ENCODE peak calls at places on chromosomes 2 and 18, in six cellular contexts. One of them, this sample, is unnamed. For H3K4me1, the result is how much of the 10 kb centered on the place peaks cover.

GRCh38 chr2:45968946-45969584 is 317.6 kb downstream of the PRKCE start:
- DNase-seq in HCT116: no peak
- DNase-seq in CD8-positive, alpha-beta T cell: no peak
- DNase-seq in endodermal cell: no peak
- DNase-seq in PC-3: no peak
- DNase-seq in sigmoid colon: peak
- DNase-seq in this sample: no peak

GRCh38 chr18:62807406-62807805 is 92.1 kb downstream of the PHLPP1 start:
- DNase-seq in CD8-positive, alpha-beta T cell: no peak
- DNase-seq in sigmoid colon: no peak
- DNase-seq in endodermal cell: no peak
- DNase-seq in PC-3: no peak
- DNase-seq in HCT116: no peak
- DNase-seq in this sample: no peak

GRCh38 chr18:75008186-75008585 is 200.8 kb downstream of the PTGR3 start:
- DNase-seq in HCT116: no peak
- DNase-seq in endodermal cell: no peak
- DNase-seq in PC-3: no peak
- DNase-seq in CD8-positive, alpha-beta T cell: no peak
- DNase-seq in sigmoid colon: no peak
- DNase-seq in this sample: no peak

GRCh38 chr2:105329197-105329554 is 359 bp downstream of the TGFBRAP1 start:
- DNase-seq in endodermal cell: peak
- DNase-seq in HCT116: no peak
- DNase-seq in sigmoid colon: peak
- DNase-seq in PC-3: no peak
- DNase-seq in CD8-positive, alpha-beta T cell: no peak
- DNase-seq in this sample: no peak

GRCh38 chr2:215729985-215730620 is 283.2 kb downstream of the MREG start:
- DNase-seq in HCT116: no peak
- DNase-seq in PC-3: no peak
- DNase-seq in sigmoid colon: no peak
- DNase-seq in endodermal cell: no peak
- DNase-seq in CD8-positive, alpha-beta T cell: no peak
- DNase-seq in this sample: no peak

GRCh38 chr2:230865766-230866703 is 1.3 kb downstream of the ITM2C start:
- DNase-seq in endodermal cell: peak
- DNase-seq in CD8-positive, alpha-beta T cell: no peak
- DNase-seq in sigmoid colon: no peak
- DNase-seq in HCT116: no peak
- DNase-seq in PC-3: peak
- DNase-seq in this sample: peak

GRCh38 chr18:59386909-59387515 is 27.9 kb upstream of the LMAN1 start:
- DNase-seq in CD8-positive, alpha-beta T cell: no peak
- DNase-seq in sigmoid colon: no peak
- DNase-seq in endodermal cell: peak
- DNase-seq in PC-3: no peak
- DNase-seq in HCT116: no peak
- DNase-seq in this sample: no peak

GRCh38 chr18:79396431-79397287 is 929 bp downstream of the NFATC1 start:
- DNase-seq in sigmoid colon: peak
- DNase-seq in HCT116: no peak
- DNase-seq in PC-3: peak
- DNase-seq in CD8-positive, alpha-beta T cell: no peak
- DNase-seq in endodermal cell: peak
- DNase-seq in this sample: no peak

GRCh38 chr2:228658998-228659397 is 477.5 kb upstream of the SPHKAP start:
- DNase-seq in sigmoid colon: no peak
- DNase-seq in CD8-positive, alpha-beta T cell: no peak
- DNase-seq in endodermal cell: no peak
- DNase-seq in PC-3: peak
- DNase-seq in HCT116: no peak
- DNase-seq in this sample: no peak

GRCh38 chr18:56043691-56044090 is 455.7 kb upstream of the TCF4 start:
- DNase-seq in PC-3: no peak
- DNase-seq in HCT116: no peak
- DNase-seq in endodermal cell: peak
- DNase-seq in CD8-positive, alpha-beta T cell: no peak
- DNase-seq in sigmoid colon: peak
- DNase-seq in this sample: no peak

GRCh38 chr2:96665083-96665569 is 22.6 kb downstream of the FER1L5 start:
- DNase-seq in PC-3: peak
- DNase-seq in CD8-positive, alpha-beta T cell: no peak
- DNase-seq in sigmoid colon: peak
- DNase-seq in HCT116: peak
- DNase-seq in endodermal cell: no peak
- DNase-seq in this sample: no peak

GRCh38 chr2:29613792-29614266 is 307.6 kb downstream of the ALK start:
- DNase-seq in PC-3: no peak
- DNase-seq in sigmoid colon: no peak
- DNase-seq in HCT116: no peak
- DNase-seq in endodermal cell: no peak
- DNase-seq in CD8-positive, alpha-beta T cell: no peak
- DNase-seq in this sample: no peak

GRCh38 chr2:148552675-148553331 is 91.7 kb upstream of the EPC2 start:
- DNase-seq in PC-3: no peak
- DNase-seq in sigmoid colon: no peak
- DNase-seq in endodermal cell: no peak
- DNase-seq in CD8-positive, alpha-beta T cell: no peak
- DNase-seq in HCT116: no peak
- DNase-seq in this sample: peak

GRCh38 chr18:69844656-69845055 is 103.0 kb downstream of the CD226 start:
- DNase-seq in HCT116: no peak
- DNase-seq in sigmoid colon: no peak
- DNase-seq in PC-3: no peak
- DNase-seq in endodermal cell: no peak
- DNase-seq in CD8-positive, alpha-beta T cell: no peak
- DNase-seq in this sample: no peak

GRCh38 chr2:136235451-136236418 is 117.8 kb upstream of the CXCR4 start:
- DNase-seq in CD8-positive, alpha-beta T cell: no peak
- DNase-seq in HCT116: peak
- DNase-seq in sigmoid colon: no peak
- DNase-seq in PC-3: peak
- DNase-seq in endodermal cell: no peak
- DNase-seq in this sample: no peak

GRCh38 chr2:209788925-209789324 is 17.3 kb downstream of the UNC80 start:
- DNase-seq in PC-3: no peak
- DNase-seq in CD8-positive, alpha-beta T cell: no peak
- DNase-seq in HCT116: no peak
- DNase-seq in sigmoid colon: no peak
- DNase-seq in endodermal cell: no peak
- DNase-seq in this sample: no peak

GRCh38 chr18:47709556-47709955 is 220.9 kb downstream of the SMAD2 start:
- DNase-seq in endodermal cell: no peak
- DNase-seq in sigmoid colon: no peak
- DNase-seq in PC-3: no peak
- DNase-seq in HCT116: no peak
- DNase-seq in CD8-positive, alpha-beta T cell: no peak
- DNase-seq in this sample: no peak

GRCh38 chr18:13425357-13426095 is 207.0 kb downstream of the LDLRAD4 start:
- DNase-seq in HCT116: no peak
- DNase-seq in CD8-positive, alpha-beta T cell: no peak
- DNase-seq in endodermal cell: no peak
- DNase-seq in PC-3: peak
- DNase-seq in sigmoid colon: peak
- DNase-seq in this sample: no peak

GRCh38 chr18:75297731-75298130 is 87.1 kb downstream of the TSHZ1 start:
- DNase-seq in HCT116: no peak
- DNase-seq in sigmoid colon: no peak
- DNase-seq in endodermal cell: no peak
- DNase-seq in PC-3: no peak
- DNase-seq in CD8-positive, alpha-beta T cell: no peak
- DNase-seq in this sample: no peak

GRCh38 chr2:197149546-197149945 is 161.0 kb downstream of the ANKRD44 start:
- DNase-seq in HCT116: no peak
- DNase-seq in CD8-positive, alpha-beta T cell: no peak
- DNase-seq in endodermal cell: no peak
- DNase-seq in PC-3: no peak
- DNase-seq in sigmoid colon: no peak
- DNase-seq in this sample: no peak

GRCh38 chr18:37085362-37085761 is 256.4 kb downstream of the KIAA1328 start:
- DNase-seq in PC-3: no peak
- DNase-seq in endodermal cell: no peak
- DNase-seq in CD8-positive, alpha-beta T cell: no peak
- DNase-seq in sigmoid colon: no peak
- DNase-seq in HCT116: no peak
- DNase-seq in this sample: no peak

GRCh38 chr2:23597687-23598086 is 212.7 kb downstream of the KLHL29 start:
- DNase-seq in sigmoid colon: no peak
- DNase-seq in CD8-positive, alpha-beta T cell: no peak
- DNase-seq in endodermal cell: no peak
- DNase-seq in HCT116: no peak
- DNase-seq in PC-3: no peak
- DNase-seq in this sample: no peak

GRCh38 chr18:80202264-80202998 is 44.9 kb downstream of the PARD6G start:
- DNase-seq in HCT116: no peak
- DNase-seq in PC-3: no peak
- DNase-seq in endodermal cell: no peak
- DNase-seq in CD8-positive, alpha-beta T cell: no peak
- DNase-seq in sigmoid colon: no peak
- DNase-seq in this sample: no peak

GRCh38 chr2:42492691-42493467 is 903 bp downstream of the KCNG3 start:
- DNase-seq in sigmoid colon: no peak
- DNase-seq in CD8-positive, alpha-beta T cell: peak
- DNase-seq in HCT116: no peak
- DNase-seq in endodermal cell: peak
- DNase-seq in PC-3: no peak
- DNase-seq in this sample: peak

GRCh38 chr2:128778843-128779242 is 460.2 kb upstream of the HS6ST1 start:
- DNase-seq in endodermal cell: no peak
- DNase-seq in sigmoid colon: no peak
- DNase-seq in CD8-positive, alpha-beta T cell: no peak
- DNase-seq in PC-3: no peak
- DNase-seq in HCT116: no peak
- DNase-seq in this sample: no peak

DNA sequence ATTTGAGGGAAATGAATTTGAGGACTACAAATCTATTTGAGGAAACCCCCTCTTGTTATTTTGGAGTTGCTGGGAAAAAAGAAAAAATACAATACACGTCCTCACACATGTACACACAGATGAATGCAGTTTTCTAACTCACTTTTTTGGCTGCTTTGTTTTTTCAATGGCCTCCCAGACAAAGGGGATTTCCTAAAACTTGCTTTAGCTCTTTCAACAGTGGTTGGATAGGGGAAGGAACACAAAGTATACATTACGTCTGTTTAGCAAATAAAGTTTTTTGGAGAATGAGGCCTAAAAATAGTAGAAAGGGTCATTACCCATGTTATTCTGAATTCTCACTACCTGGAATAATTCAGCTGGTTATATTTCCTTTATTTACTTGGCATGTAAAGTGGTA is 125.3 kb upstream of the ITGB6 start:
- DNase-seq in HCT116: no peak
- DNase-seq in PC-3: no peak
- DNase-seq in CD8-positive, alpha-beta T cell: no peak
- DNase-seq in sigmoid colon: no peak
- DNase-seq in endodermal cell: no peak
- DNase-seq in this sample: no peak
- H3K4me1 ChIP-seq in HCT116: under half
- H3K4me1 ChIP-seq in PC-3: under half
- H3K4me1 ChIP-seq in CD8-positive, alpha-beta T cell: half or more
- H3K4me1 ChIP-seq in sigmoid colon: half or more
- H3K4me1 ChIP-seq in endodermal cell: under half
- H3K4me1 ChIP-seq in this sample: under half

GRCh38 chr2:240888130-240888889 is 7.6 kb downstream of the MAB21L4 start:
- DNase-seq in endodermal cell: no peak
- DNase-seq in HCT116: no peak
- DNase-seq in CD8-positive, alpha-beta T cell: no peak
- DNase-seq in sigmoid colon: no peak
- DNase-seq in PC-3: no peak
- DNase-seq in this sample: no peak
- H3K27ac ChIP-seq in endodermal cell: no peak
- H3K27ac ChIP-seq in HCT116: no peak
- H3K27ac ChIP-seq in CD8-positive, alpha-beta T cell: no peak
- H3K27ac ChIP-seq in sigmoid colon: no peak
- H3K27ac ChIP-seq in PC-3: no peak
- H3K27ac ChIP-seq in this sample: no peak

GRCh38 chr2:28399946-28400345 is 7.3 kb downstream of the FOSL2 start:
- DNase-seq in CD8-positive, alpha-beta T cell: no peak
- DNase-seq in HCT116: no peak
- DNase-seq in endodermal cell: no peak
- DNase-seq in sigmoid colon: no peak
- DNase-seq in PC-3: no peak
- DNase-seq in this sample: no peak
- H3K4me1 ChIP-seq in CD8-positive, alpha-beta T cell: under half
- H3K4me1 ChIP-seq in HCT116: under half
- H3K4me1 ChIP-seq in endodermal cell: under half
- H3K4me1 ChIP-seq in sigmoid colon: half or more
- H3K4me1 ChIP-seq in PC-3: under half
- H3K4me1 ChIP-seq in this sample: under half

GRCh38 chr2:163709270-163709669 is 26.5 kb downstream of the FIGN start:
- DNase-seq in HCT116: no peak
- DNase-seq in PC-3: no peak
- DNase-seq in endodermal cell: no peak
- DNase-seq in sigmoid colon: no peak
- DNase-seq in CD8-positive, alpha-beta T cell: no peak
- DNase-seq in this sample: no peak
- H3K27ac ChIP-seq in HCT116: no peak
- H3K27ac ChIP-seq in PC-3: no peak
- H3K27ac ChIP-seq in endodermal cell: no peak
- H3K27ac ChIP-seq in sigmoid colon: no peak
- H3K27ac ChIP-seq in CD8-positive, alpha-beta T cell: no peak
- H3K27ac ChIP-seq in this sample: no peak

GRCh38 chr2:168466834-168467565 is 10.9 kb downstream of the CERS6 start:
- DNase-seq in PC-3: no peak
- DNase-seq in endodermal cell: no peak
- DNase-seq in sigmoid colon: no peak
- DNase-seq in HCT116: no peak
- DNase-seq in CD8-positive, alpha-beta T cell: no peak
- DNase-seq in this sample: no peak
- H3K4me1 ChIP-seq in PC-3: under half
- H3K4me1 ChIP-seq in endodermal cell: under half
- H3K4me1 ChIP-seq in sigmoid colon: under half
- H3K4me1 ChIP-seq in HCT116: under half
- H3K4me1 ChIP-seq in CD8-positive, alpha-beta T cell: half or more
- H3K4me1 ChIP-seq in this sample: under half

GRCh38 chr2:7077660-7078278 is 160.6 kb downstream of the RNF144A start:
- DNase-seq in endodermal cell: no peak
- DNase-seq in HCT116: no peak
- DNase-seq in sigmoid colon: peak
- DNase-seq in CD8-positive, alpha-beta T cell: no peak
- DNase-seq in PC-3: no peak
- DNase-seq in this sample: no peak
- H3K27ac ChIP-seq in endodermal cell: no peak
- H3K27ac ChIP-seq in HCT116: no peak
- H3K27ac ChIP-seq in sigmoid colon: no peak
- H3K27ac ChIP-seq in CD8-positive, alpha-beta T cell: no peak
- H3K27ac ChIP-seq in PC-3: no peak
- H3K27ac ChIP-seq in this sample: no peak

This sample was measured in small intestine.